ENCODE peak calls at places on chromosomes 5 and 9, in eight cellular contexts. O is foreskin fibroblast, L is left lung, Z is uterus, K is tibial artery, B is OCI-LY7, R is mucosa of descending colon, Q is brain microvascular endothelial cell. V is an unnamed sample.

GRCh38 chr9:38125889-38126288 is 56.9 kb upstream of the SHB start:
- DNase-seq in O (no peak), L (no peak), Z (no peak), K (no peak), B (no peak), R (no peak), Q (no peak), V (no peak)

GRCh38 chr9:137814841-137815240 is 62.7 kb upstream of the CACNA1B start:
- DNase-seq in O (no peak), L (no peak), Z (no peak), K (no peak), B (no peak), R (no peak), Q (no peak), V (no peak)

GRCh38 chr5:168962323-168962722 is 338.6 kb downstream of the SLIT3 start:
- DNase-seq in O (peak), L (no peak), Z (no peak), K (no peak), B (no peak), R (no peak), Q (no peak), V (no peak)

GRCh38 chr9:126151671-126152050 is 175.0 kb upstream of the MVB12B start:
- DNase-seq in O (no peak), L (peak), Z (no peak), K (no peak), B (no peak), R (no peak), Q (no peak), V (peak)

GRCh38 chr5:151770383-151771258 is 1.1 kb upstream of the G3BP1 start:
- DNase-seq in O (peak), L (peak), Z (peak), K (peak), B (peak), R (peak), Q (peak), V (peak)

GRCh38 chr9:121660876-121661275 is 9.4 kb downstream of the DAB2IP start:
- DNase-seq in O (no peak), L (no peak), Z (no peak), K (no peak), B (no peak), R (no peak), Q (no peak), V (no peak)

GRCh38 chr5:68303038-68303738 is 87.6 kb downstream of the PIK3R1 start:
- DNase-seq in O (no peak), L (no peak), Z (no peak), K (no peak), B (no peak), R (no peak), Q (no peak), V (peak)

GRCh38 chr5:60161340-60161934 is 267.9 kb upstream of the PDE4D start:
- DNase-seq in O (peak), L (no peak), Z (no peak), K (no peak), B (peak), R (peak), Q (peak), V (peak)

GRCh38 chr5:30849801-30850370 is 343.6 kb upstream of the CDH6 start:
- DNase-seq in O (no peak), L (no peak), Z (no peak), K (no peak), B (no peak), R (no peak), Q (peak), V (no peak)

GRCh38 chr5:139658501-139658927 is 10.4 kb downstream of the CXXC5 start:
- DNase-seq in O (peak), L (no peak), Z (no peak), K (no peak), B (no peak), R (no peak), Q (no peak), V (no peak)
- TF ChIP-seq CTCF in O (no peak), L (no peak), Z (no peak), K (peak), B (no peak), R (no peak), Q (peak), V (no peak)

GRCh38 chr5:115170924-115171510 is 1.3 kb upstream of the TRIM36 start:
- DNase-seq in O (peak), L (no peak), Z (no peak), K (no peak), B (no peak), R (peak), Q (no peak), V (no peak)

GRCh38 chr5:115166744-115167393 is 2.8 kb downstream of the TRIM36 start:
- DNase-seq in O (no peak), L (no peak), Z (no peak), K (no peak), B (no peak), R (no peak), Q (no peak), V (no peak)

GRCh38 chr5:115170128-115170923 is 618 bp upstream of the TRIM36 start:
- DNase-seq in O (peak), L (no peak), Z (no peak), K (no peak), B (no peak), R (peak), Q (no peak), V (peak)

GRCh38 chr5:115168829-115169391 is 798 bp downstream of the TRIM36 start:
- DNase-seq in O (peak), L (no peak), Z (no peak), K (no peak), B (no peak), R (peak), Q (no peak), V (peak)

GRCh38 chr5:115169392-115170127 is at the start of gene TRIM36:
- DNase-seq in O (peak), L (peak), Z (peak), K (peak), B (peak), R (peak), Q (peak), V (peak)
- TF ChIP-seq CTCF in O (no peak), L (no peak), Z (no peak), K (no peak), B (no peak), R (peak), Q (peak), V (no peak)

DNA sequence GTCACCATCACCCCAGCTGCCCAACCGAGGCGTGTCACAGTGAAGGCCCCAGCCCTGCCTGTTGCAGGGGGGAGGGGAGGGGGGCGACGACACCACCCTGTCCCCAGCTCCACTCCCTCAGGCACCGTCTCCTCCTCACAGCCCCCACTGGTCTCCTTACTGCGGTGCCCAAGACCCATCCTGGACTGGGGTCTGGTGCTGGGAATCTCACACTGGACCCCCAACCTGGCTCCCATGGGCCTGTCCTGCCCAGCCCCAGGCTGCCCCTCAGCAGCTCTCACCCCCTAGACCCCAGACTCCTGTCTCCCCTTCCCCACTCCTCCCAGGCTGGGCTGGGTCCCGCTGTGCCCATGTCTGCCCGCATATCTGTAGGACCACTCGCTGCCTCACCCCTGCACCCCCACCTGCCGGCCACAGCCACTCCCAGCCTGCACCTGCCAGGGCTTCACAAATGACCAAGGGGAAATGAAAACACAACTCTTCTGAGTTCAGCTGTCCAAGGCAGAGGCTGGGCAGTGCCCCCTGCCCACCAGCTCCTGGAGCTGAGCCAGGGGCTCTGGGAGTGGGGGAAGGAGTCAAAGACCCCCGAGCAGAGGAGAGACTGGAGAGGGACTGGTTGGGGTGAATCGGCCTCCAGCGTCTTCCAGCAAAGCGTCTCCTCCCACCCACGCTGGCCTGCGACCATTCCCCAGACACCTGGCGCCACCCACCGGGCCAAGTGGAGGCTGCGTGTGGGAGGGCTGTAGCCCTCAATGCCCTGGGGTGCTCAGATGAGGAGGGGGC is 32.6 kb upstream of the EGFL7 start:
- DNase-seq in O (peak), L (peak), Z (peak), K (no peak), B (peak), R (peak), Q (no peak), V (peak)
- TF ChIP-seq CTCF in O (peak), L (peak), Z (peak), K (peak), B (peak), R (peak), Q (peak), V (peak)

GRCh38 chr5:139684881-139685749 is 37.0 kb downstream of the CXXC5 start:
- DNase-seq in O (no peak), L (no peak), Z (no peak), K (no peak), B (no peak), R (no peak), Q (no peak), V (no peak)
- TF ChIP-seq CTCF in O (no peak), L (no peak), Z (no peak), K (no peak), B (peak), R (no peak), Q (peak), V (no peak)

V was measured in GM13976.